ENCODE peak calls at places on chromosomes 13 and 19, in six cellular contexts. One of them, this sample, is unnamed.
A peak's percentile ranks its signal among the peaks of the same experiment; 100 is the strongest.

GRCh38 chr13:107031691-107032090 is 463.8 kb upstream of the ARGLU1 start:
- DNase-seq in stomach: no peak
- DNase-seq in CD4-positive, alpha-beta T cell: no peak
- DNase-seq in mesothelial cell of epicardium: no peak
- DNase-seq in upper lobe of right lung: no peak
- DNase-seq in cardiac muscle cell: no peak
- DNase-seq in this sample: no peak

GRCh38 chr13:44523176-44524017 is 52.7 kb downstream of the TSC22D1 start:
- DNase-seq in CD4-positive, alpha-beta T cell: no peak
- DNase-seq in cardiac muscle cell: peak; percentile 63
- DNase-seq in mesothelial cell of epicardium: no peak
- DNase-seq in stomach: no peak
- DNase-seq in upper lobe of right lung: no peak
- DNase-seq in this sample: no peak

GRCh38 chr13:112770504-112770903 is 80.7 kb downstream of the ATP11A start:
- DNase-seq in mesothelial cell of epicardium: no peak
- DNase-seq in cardiac muscle cell: no peak
- DNase-seq in stomach: no peak
- DNase-seq in CD4-positive, alpha-beta T cell: no peak
- DNase-seq in upper lobe of right lung: no peak
- DNase-seq in this sample: no peak

GRCh38 chr13:52034616-52035226 is 10.2 kb downstream of the UTP14C start:
- DNase-seq in mesothelial cell of epicardium: no peak
- DNase-seq in stomach: no peak
- DNase-seq in CD4-positive, alpha-beta T cell: no peak
- DNase-seq in cardiac muscle cell: no peak
- DNase-seq in upper lobe of right lung: no peak
- DNase-seq in this sample: no peak

GRCh38 chr13:43348397-43348796 is 325.0 kb downstream of the DNAJC15 start:
- DNase-seq in upper lobe of right lung: no peak
- DNase-seq in CD4-positive, alpha-beta T cell: no peak
- DNase-seq in mesothelial cell of epicardium: no peak
- DNase-seq in stomach: no peak
- DNase-seq in cardiac muscle cell: no peak
- DNase-seq in this sample: no peak

GRCh38 chr19:13262450-13262849 is 112.2 kb downstream of the IER2 start:
- DNase-seq in cardiac muscle cell: peak; percentile 69
- DNase-seq in mesothelial cell of epicardium: no peak
- DNase-seq in stomach: no peak
- DNase-seq in CD4-positive, alpha-beta T cell: no peak
- DNase-seq in upper lobe of right lung: no peak
- DNase-seq in this sample: no peak

GRCh38 chr19:1690570-1691307 is 38.3 kb upstream of the TCF3 start:
- DNase-seq in upper lobe of right lung: peak; percentile 81
- DNase-seq in cardiac muscle cell: peak; percentile 19
- DNase-seq in mesothelial cell of epicardium: no peak
- DNase-seq in CD4-positive, alpha-beta T cell: peak; percentile 55
- DNase-seq in stomach: peak; percentile 59
- DNase-seq in this sample: no peak

GRCh38 chr19:8884416-8884815 is 52.2 kb downstream of the MBD3L1 start:
- DNase-seq in upper lobe of right lung: no peak
- DNase-seq in stomach: no peak
- DNase-seq in cardiac muscle cell: no peak
- DNase-seq in mesothelial cell of epicardium: no peak
- DNase-seq in CD4-positive, alpha-beta T cell: no peak
- DNase-seq in this sample: no peak

GRCh38 chr13:105778196-105778595 is 757.3 kb downstream of the EFNB2 start:
- DNase-seq in stomach: no peak
- DNase-seq in upper lobe of right lung: no peak
- DNase-seq in CD4-positive, alpha-beta T cell: no peak
- DNase-seq in mesothelial cell of epicardium: no peak
- DNase-seq in cardiac muscle cell: peak; percentile 28
- DNase-seq in this sample: no peak

GRCh38 chr19:13984875-13985741 is 21.0 kb downstream of the RFX1 start:
- DNase-seq in CD4-positive, alpha-beta T cell: no peak
- DNase-seq in upper lobe of right lung: peak; percentile 88
- DNase-seq in mesothelial cell of epicardium: no peak
- DNase-seq in stomach: no peak
- DNase-seq in cardiac muscle cell: no peak
- DNase-seq in this sample: no peak

GRCh38 chr19:49954092-49954825 is 6.7 kb downstream of the SIGLEC11 start:
- DNase-seq in stomach: no peak
- DNase-seq in mesothelial cell of epicardium: no peak
- DNase-seq in upper lobe of right lung: no peak
- DNase-seq in CD4-positive, alpha-beta T cell: no peak
- DNase-seq in cardiac muscle cell: peak; percentile 80
- DNase-seq in this sample: no peak

GRCh38 chr13:76822691-76823267 is 63.4 kb downstream of the KCTD12 start:
- DNase-seq in mesothelial cell of epicardium: no peak
- DNase-seq in CD4-positive, alpha-beta T cell: no peak
- DNase-seq in cardiac muscle cell: peak; percentile 74
- DNase-seq in stomach: no peak
- DNase-seq in upper lobe of right lung: no peak
- DNase-seq in this sample: no peak

GRCh38 chr19:23996549-23996948 is 81.9 kb downstream of the ZNF726 start:
- DNase-seq in mesothelial cell of epicardium: no peak
- DNase-seq in CD4-positive, alpha-beta T cell: no peak
- DNase-seq in upper lobe of right lung: no peak
- DNase-seq in stomach: no peak
- DNase-seq in cardiac muscle cell: no peak
- DNase-seq in this sample: no peak

GRCh38 chr13:97653741-97654140 is 219.8 kb downstream of the RAP2A start:
- DNase-seq in upper lobe of right lung: no peak
- DNase-seq in stomach: no peak
- DNase-seq in mesothelial cell of epicardium: no peak
- DNase-seq in CD4-positive, alpha-beta T cell: no peak
- DNase-seq in cardiac muscle cell: peak; percentile 34
- DNase-seq in this sample: no peak

GRCh38 chr13:107157272-107157671 is 589.3 kb upstream of the ARGLU1 start:
- DNase-seq in CD4-positive, alpha-beta T cell: no peak
- DNase-seq in stomach: no peak
- DNase-seq in upper lobe of right lung: no peak
- DNase-seq in mesothelial cell of epicardium: no peak
- DNase-seq in cardiac muscle cell: no peak
- DNase-seq in this sample: no peak

GRCh38 chr19:46372901-46373572 is 26.1 kb downstream of the PPP5C start:
- DNase-seq in stomach: no peak
- DNase-seq in cardiac muscle cell: peak; percentile 45
- DNase-seq in mesothelial cell of epicardium: no peak
- DNase-seq in CD4-positive, alpha-beta T cell: no peak
- DNase-seq in upper lobe of right lung: peak; percentile 60
- DNase-seq in this sample: no peak

GRCh38 chr19:7860902-7861618 is 13.1 kb downstream of the PRR36 start:
- DNase-seq in stomach: no peak
- DNase-seq in CD4-positive, alpha-beta T cell: no peak
- DNase-seq in upper lobe of right lung: no peak
- DNase-seq in cardiac muscle cell: no peak
- DNase-seq in mesothelial cell of epicardium: no peak
- DNase-seq in this sample: no peak

GRCh38 chr13:70923863-70924752 is 815.9 kb upstream of the KLHL1 start:
- DNase-seq in mesothelial cell of epicardium: no peak
- DNase-seq in upper lobe of right lung: peak; percentile 51
- DNase-seq in stomach: no peak
- DNase-seq in cardiac muscle cell: no peak
- DNase-seq in CD4-positive, alpha-beta T cell: no peak
- DNase-seq in this sample: no peak

GRCh38 chr19:35714601-35715354 is 3.0 kb upstream of the KMT2B start:
- DNase-seq in CD4-positive, alpha-beta T cell: no peak
- DNase-seq in cardiac muscle cell: no peak
- DNase-seq in stomach: no peak
- DNase-seq in mesothelial cell of epicardium: no peak
- DNase-seq in upper lobe of right lung: no peak
- DNase-seq in this sample: no peak

DNA sequence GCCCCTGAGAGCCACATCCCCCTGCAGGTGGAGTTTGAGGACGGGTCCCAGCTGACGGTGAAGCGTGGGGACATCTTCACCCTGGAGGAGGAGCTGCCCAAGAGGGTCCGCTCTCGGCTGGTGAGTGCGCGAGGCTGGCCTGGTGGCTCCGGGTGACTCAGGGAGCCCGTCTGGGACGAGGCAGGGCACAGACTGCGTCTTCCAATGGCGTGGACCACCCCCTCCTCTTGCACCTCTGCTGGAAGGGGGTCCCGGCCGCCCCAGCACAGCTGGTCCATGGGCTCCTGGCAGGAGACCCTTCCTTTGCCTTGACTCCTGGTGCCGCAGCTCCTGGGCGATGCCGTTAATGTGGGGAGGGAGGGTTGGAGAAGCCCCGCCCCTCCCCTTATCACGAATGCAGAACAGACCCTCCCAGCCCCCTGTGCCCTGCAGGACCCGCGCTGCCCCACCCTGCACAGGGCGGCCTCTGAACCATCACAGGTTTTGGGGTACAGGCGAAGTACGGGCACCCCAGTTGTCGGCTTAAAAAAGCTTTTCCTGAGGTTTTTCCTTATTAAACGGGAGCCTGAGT is 181.5 kb downstream of the KDM4B start:
- DNase-seq in upper lobe of right lung: peak; percentile 46
- DNase-seq in mesothelial cell of epicardium: no peak
- DNase-seq in CD4-positive, alpha-beta T cell: no peak
- DNase-seq in cardiac muscle cell: no peak
- DNase-seq in stomach: no peak
- DNase-seq in this sample: peak; percentile 83
- TF ChIP-seq CTCF in upper lobe of right lung: no peak
- TF ChIP-seq CTCF in mesothelial cell of epicardium: no peak
- TF ChIP-seq CTCF in CD4-positive, alpha-beta T cell: no peak
- TF ChIP-seq CTCF in cardiac muscle cell: no peak
- TF ChIP-seq CTCF in stomach: no peak
- TF ChIP-seq CTCF in this sample: no peak

GRCh38 chr19:31402931-31403330 is 53.7 kb upstream of the TSHZ3 start:
- DNase-seq in cardiac muscle cell: no peak
- DNase-seq in mesothelial cell of epicardium: no peak
- DNase-seq in stomach: no peak
- DNase-seq in upper lobe of right lung: no peak
- DNase-seq in CD4-positive, alpha-beta T cell: no peak
- DNase-seq in this sample: no peak
- TF ChIP-seq CTCF in cardiac muscle cell: no peak
- TF ChIP-seq CTCF in mesothelial cell of epicardium: no peak
- TF ChIP-seq CTCF in stomach: no peak
- TF ChIP-seq CTCF in upper lobe of right lung: no peak
- TF ChIP-seq CTCF in CD4-positive, alpha-beta T cell: no peak
- TF ChIP-seq CTCF in this sample: peak; percentile 19

DNA sequence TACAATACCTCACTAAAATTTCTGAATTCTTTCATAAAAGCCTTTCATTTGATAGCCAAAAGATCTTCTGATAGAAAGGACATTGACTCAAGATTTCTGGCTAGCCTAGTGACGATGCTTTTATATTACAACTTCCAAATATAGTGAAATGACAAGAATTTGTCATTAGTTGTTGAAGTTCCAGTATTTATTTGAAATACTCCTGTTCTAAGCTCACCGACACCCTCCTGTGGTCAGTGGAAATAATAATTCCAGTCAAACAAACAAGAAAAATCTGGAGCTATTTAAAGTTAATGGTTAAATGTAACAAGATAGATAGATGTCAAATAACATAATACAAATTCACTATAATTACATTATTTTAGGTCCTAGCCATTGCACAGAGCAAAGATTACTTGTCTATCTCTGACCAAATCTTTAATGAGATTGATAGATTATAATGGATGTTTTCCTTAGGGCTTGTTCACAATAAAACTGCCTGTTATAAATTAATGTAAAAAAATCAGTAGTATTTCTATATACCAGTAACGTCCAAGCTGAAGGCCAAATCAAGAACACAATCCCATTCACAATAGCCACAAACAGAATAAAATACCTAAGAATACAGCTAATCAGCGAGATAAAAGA is 195.5 kb downstream of the RGCC start:
- DNase-seq in stomach: no peak
- DNase-seq in upper lobe of right lung: no peak
- DNase-seq in CD4-positive, alpha-beta T cell: peak; percentile 17
- DNase-seq in cardiac muscle cell: peak; percentile 76
- DNase-seq in mesothelial cell of epicardium: no peak
- DNase-seq in this sample: no peak
- TF ChIP-seq CTCF in stomach: no peak
- TF ChIP-seq CTCF in upper lobe of right lung: peak; percentile 69
- TF ChIP-seq CTCF in CD4-positive, alpha-beta T cell: peak; percentile 73
- TF ChIP-seq CTCF in cardiac muscle cell: peak; percentile 54
- TF ChIP-seq CTCF in mesothelial cell of epicardium: peak; percentile 40
- TF ChIP-seq CTCF in this sample: peak; percentile 71

DNA sequence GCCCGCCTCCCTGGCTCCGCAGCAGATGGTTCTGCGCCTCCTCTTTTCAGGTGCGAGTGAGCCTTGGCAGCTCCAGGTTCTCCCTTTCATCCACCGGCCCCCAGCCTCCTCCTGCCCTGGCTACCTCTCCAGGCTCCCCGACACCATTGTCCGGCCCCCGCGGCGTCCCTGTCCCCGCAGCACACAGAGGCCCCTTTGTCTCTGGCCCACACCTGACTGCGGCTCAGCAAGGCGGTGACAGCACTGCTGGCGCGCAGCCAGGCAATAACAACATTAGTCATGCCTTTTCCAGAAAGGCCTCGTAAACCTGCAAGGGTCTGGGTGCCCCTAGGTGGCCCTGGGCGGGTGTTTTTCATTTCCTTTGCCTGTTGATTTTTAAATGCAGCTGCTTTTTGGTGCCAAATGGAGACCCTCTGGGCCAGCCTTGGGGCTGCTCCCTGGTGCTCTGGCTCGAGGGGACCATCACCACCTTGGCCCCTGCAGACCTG is 73.2 kb upstream of the MEDAG start:
- DNase-seq in upper lobe of right lung: peak; percentile 79
- DNase-seq in mesothelial cell of epicardium: peak; percentile 58
- DNase-seq in CD4-positive, alpha-beta T cell: no peak
- DNase-seq in cardiac muscle cell: peak; percentile 61
- DNase-seq in stomach: peak; percentile 88
- DNase-seq in this sample: no peak
- TF ChIP-seq CTCF in upper lobe of right lung: no peak
- TF ChIP-seq CTCF in mesothelial cell of epicardium: no peak
- TF ChIP-seq CTCF in CD4-positive, alpha-beta T cell: no peak
- TF ChIP-seq CTCF in cardiac muscle cell: no peak
- TF ChIP-seq CTCF in stomach: no peak
- TF ChIP-seq CTCF in this sample: no peak